ENCODE peak calls at places on chromosomes 13 and 19, in ten cellular contexts. S, K, J, Y, B, L, X, V, C and A are unnamed samples.
A peak's percentile ranks its signal among the peaks of the same experiment; 100 is the strongest.

GRCh38 chr13:76594435-76594834 is 291.8 kb downstream of the KCTD12 start:
- DNase-seq in S (no peak), K (no peak), J (no peak), Y (no peak), B (no peak), L (no peak), X (no peak), V (no peak), C (no peak), A (no peak)

GRCh38 chr19:1041835-1042685 is 2.2 kb downstream of the ABCA7 start:
- DNase-seq in S (no peak), K (no peak), J (no peak), Y (no peak), B (no peak), L (no peak), X (peak; percentile 59), V (no peak), C (no peak), A (peak; percentile 78)

GRCh38 chr13:30690282-30691188 is 44.8 kb upstream of the ALOX5AP start:
- DNase-seq in S (peak; percentile 61), K (peak; percentile 97), J (peak; percentile 99), Y (no peak), B (peak; percentile 38), L (peak; percentile 83), X (no peak), V (no peak), C (peak; percentile 92), A (peak; percentile 98)

GRCh38 chr13:76890036-76890435 is 3.8 kb upstream of the KCTD12 start:
- DNase-seq in S (no peak), K (peak; percentile 46), J (no peak), Y (no peak), B (no peak), L (peak; percentile 95), X (no peak), V (no peak), C (peak; percentile 45), A (peak; percentile 27)

GRCh38 chr13:74325106-74325505 is 190.9 kb upstream of the KLF12 start:
- DNase-seq in S (no peak), K (peak; percentile 61), J (peak; percentile 67), Y (no peak), B (peak; percentile 22), L (peak; percentile 45), X (peak; percentile 69), V (no peak), C (peak; percentile 89), A (peak; percentile 68)

GRCh38 chr13:110652231-110652730 is 36.9 kb downstream of the NAXD start:
- DNase-seq in S (no peak), K (no peak), J (no peak), Y (no peak), B (no peak), L (no peak), X (no peak), V (no peak), C (no peak), A (no peak)

GRCh38 chr19:56145698-56146097 is 4.6 kb downstream of the ZNF444 start:
- DNase-seq in S (no peak), K (no peak), J (no peak), Y (no peak), B (no peak), L (no peak), X (no peak), V (no peak), C (no peak), A (no peak)

GRCh38 chr19:5299137-5299536 is 41.5 kb downstream of the PTPRS start:
- DNase-seq in S (no peak), K (no peak), J (no peak), Y (no peak), B (no peak), L (no peak), X (no peak), V (no peak), C (no peak), A (no peak)

GRCh38 chr19:1455336-1456120 is 5.6 kb downstream of the APC2 start:
- DNase-seq in S (peak; percentile 50), K (peak; percentile 40), J (no peak), Y (peak; percentile 100), B (no peak), L (peak; percentile 89), X (peak; percentile 88), V (peak; percentile 14), C (peak; percentile 33), A (peak; percentile 69)

GRCh38 chr19:19750842-19751790 is 18.2 kb upstream of the ZNF14 start:
- DNase-seq in S (no peak), K (no peak), J (no peak), Y (no peak), B (no peak), L (peak; percentile 28), X (no peak), V (no peak), C (no peak), A (no peak)

GRCh38 chr19:45162464-45163143 is 1.8 kb upstream of the NKPD1 start:
- DNase-seq in S (no peak), K (no peak), J (no peak), Y (no peak), B (peak; percentile 80), L (peak; percentile 83), X (no peak), V (no peak), C (no peak), A (no peak)

GRCh38 chr19:44003461-44004134 is 841 bp downstream of the ZNF230 start:
- DNase-seq in S (no peak), K (no peak), J (no peak), Y (peak; percentile 33), B (no peak), L (peak; percentile 20), X (no peak), V (no peak), C (no peak), A (peak; percentile 14)

GRCh38 chr13:29861694-29862110 is 11.3 kb upstream of the UBL3 start:
- DNase-seq in S (no peak), K (peak; percentile 99), J (peak; percentile 84), Y (no peak), B (no peak), L (peak; percentile 79), X (no peak), V (no peak), C (peak; percentile 85), A (peak; percentile 95)

DNA sequence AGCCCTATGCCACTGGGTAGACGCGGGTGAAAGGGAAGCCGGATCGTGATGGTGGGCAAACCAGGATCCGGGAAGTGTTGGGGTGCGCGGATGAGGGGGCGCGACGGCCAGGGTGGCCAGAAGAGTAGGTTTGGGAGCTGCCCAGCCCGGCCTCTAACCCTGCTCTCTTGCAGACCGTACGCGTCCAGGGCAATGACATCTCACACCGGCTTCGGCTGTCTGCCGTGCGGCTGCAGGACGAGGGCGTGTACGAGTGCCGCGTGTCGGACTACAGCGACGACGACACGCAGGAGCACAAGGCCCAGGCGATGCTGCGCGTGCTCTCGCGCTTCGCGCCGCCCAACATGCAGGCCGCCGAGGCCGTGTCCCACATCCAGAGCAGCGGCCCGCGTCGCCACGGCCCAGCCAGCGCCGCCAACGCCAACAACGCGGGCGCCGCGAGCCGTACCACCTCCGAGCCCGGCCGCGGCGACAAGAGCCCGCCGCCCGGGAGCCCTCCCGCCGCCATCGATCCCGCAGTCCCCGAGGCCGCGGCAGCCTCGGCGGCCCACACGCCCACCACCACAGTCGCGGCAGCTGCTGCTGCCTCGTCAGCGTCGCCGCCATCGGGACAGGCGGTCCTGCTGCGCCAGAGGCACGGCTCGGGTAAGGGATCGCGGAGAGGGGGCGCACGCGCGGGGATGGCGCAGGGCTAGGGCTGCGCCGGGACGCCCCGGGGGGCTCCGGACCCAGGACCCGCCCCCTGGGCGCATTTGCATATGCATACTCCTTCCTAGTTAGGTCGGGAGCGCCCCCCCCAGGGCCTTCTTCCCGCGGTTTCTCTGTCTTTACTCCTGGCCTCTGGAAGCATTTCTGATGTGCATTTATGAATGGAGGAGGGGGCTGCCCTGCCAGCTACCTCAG is 4.1 kb downstream of the VSTM2B start:
- DNase-seq in S (no peak), K (no peak), J (no peak), Y (peak; percentile 81), B (no peak), L (no peak), X (no peak), V (no peak), C (no peak), A (no peak)
- H3K4me3 ChIP-seq in S (no peak overlapping the region), K (no peak overlapping the region), J (no peak overlapping the region), Y (peak overlapping the region; percentile 84), B (no peak overlapping the region), L (no peak overlapping the region), X (no peak overlapping the region), V (no peak overlapping the region), C (no peak overlapping the region), A (no peak overlapping the region)

GRCh38 chr19:49567722-49568454 is 12.5 kb downstream of the NOSIP start:
- DNase-seq in S (no peak), K (peak; percentile 67), J (no peak), Y (no peak), B (no peak), L (no peak), X (no peak), V (no peak), C (no peak), A (peak; percentile 58)

GRCh38 chr19:49573451-49573850 is 6.9 kb downstream of the NOSIP start:
- DNase-seq in S (no peak), K (no peak), J (no peak), Y (no peak), B (no peak), L (peak; percentile 53), X (no peak), V (no peak), C (no peak), A (peak; percentile 53)

GRCh38 chr19:49570997-49571676 is 9.2 kb downstream of the NOSIP start:
- DNase-seq in S (no peak), K (no peak), J (no peak), Y (peak; percentile 57), B (no peak), L (peak; percentile 23), X (peak; percentile 63), V (no peak), C (no peak), A (no peak)

GRCh38 chr19:49573009-49573408 is 7.3 kb downstream of the NOSIP start:
- DNase-seq in S (no peak), K (no peak), J (no peak), Y (no peak), B (no peak), L (no peak), X (no peak), V (no peak), C (no peak), A (no peak)

GRCh38 chr19:49570138-49570856 is 10.1 kb downstream of the NOSIP start:
- DNase-seq in S (peak; percentile 65), K (peak; percentile 81), J (peak; percentile 73), Y (peak; percentile 96), B (peak; percentile 53), L (peak; percentile 86), X (peak; percentile 75), V (no peak), C (peak; percentile 75), A (peak; percentile 91)
- TF ChIP-seq CTCF in S (peak; percentile 98), K (peak; percentile 100), J (peak; percentile 99), Y (peak; percentile 100), B (peak; percentile 68), L (peak; percentile 100), X (peak; percentile 100), V (peak; percentile 96), C (peak; percentile 99), A (peak; percentile 100)

GRCh38 chr19:16324064-16324383 is 602 bp upstream of the KLF2 start:
- DNase-seq in S (no peak), K (no peak), J (no peak), Y (no peak), B (no peak), L (no peak), X (no peak), V (no peak), C (no peak), A (no peak)
- H3K4me3 ChIP-seq in S (no peak overlapping the region), K (peak overlapping the region; percentile 62), J (peak overlapping the region; percentile 57), Y (peak overlapping the region; percentile 62), B (peak overlapping the region; percentile 68), L (peak overlapping the region; percentile 29), X (no peak overlapping the region), V (peak overlapping the region; percentile 58), C (peak overlapping the region; percentile 46), A (peak overlapping the region; percentile 38)

GRCh38 chr19:51121257-51121656 is 3.4 kb upstream of the SIGLEC9 start:
- DNase-seq in S (no peak), K (no peak), J (no peak), Y (no peak), B (no peak), L (no peak), X (no peak), V (no peak), C (no peak), A (no peak)
- TF ChIP-seq CTCF in S (no peak), K (no peak), J (no peak), Y (no peak), B (no peak), L (no peak), X (no peak), V (no peak), C (no peak), A (no peak)